ENCODE peak calls at places on chromosomes 12 and 14, in nine cellular contexts. A is tibial artery, K is type B pancreatic cell, C is WERI-Rb-1, F is B cell, T is MCF 10A, P is stomach, Z is colonic mucosa, W is dorsolateral prefrontal cortex. B is an unnamed sample.

GRCh38 chr14:76267322-76268012 is 108.5 kb upstream of the ESRRB start:
- DNase-seq in A (peak), K (no peak), C (no peak), F (no peak), T (no peak), P (peak), Z (peak), W (no peak), B (no peak)

GRCh38 chr12:129550353-129550752 is 353.5 kb downstream of the TMEM132D start:
- DNase-seq in A (no peak), K (no peak), C (no peak), F (no peak), T (peak), P (peak), Z (peak), W (no peak), B (no peak)

GRCh38 chr12:70267550-70267949 is 24.3 kb downstream of the CNOT2 start:
- DNase-seq in A (no peak), K (no peak), C (no peak), F (no peak), T (no peak), P (no peak), Z (peak), W (no peak), B (no peak)

GRCh38 chr14:105335735-105336476 is 21.4 kb downstream of the PACS2 start:
- DNase-seq in A (no peak), K (no peak), C (no peak), F (no peak), T (no peak), P (no peak), Z (no peak), W (no peak), B (no peak)

GRCh38 chr12:79086546-79086945 is 222.0 kb downstream of the SYT1 start:
- DNase-seq in A (no peak), K (no peak), C (no peak), F (no peak), T (no peak), P (no peak), Z (no peak), W (no peak), B (no peak)

GRCh38 chr12:3129301-3130052 is 52.3 kb downstream of the TSPAN9 start:
- DNase-seq in A (no peak), K (no peak), C (no peak), F (no peak), T (no peak), P (no peak), Z (no peak), W (no peak), B (no peak)

GRCh38 chr12:78406776-78407335 is 457.7 kb upstream of the SYT1 start:
- DNase-seq in A (no peak), K (no peak), C (no peak), F (no peak), T (no peak), P (no peak), Z (no peak), W (no peak), B (no peak)

GRCh38 chr14:63276016-63276415 is 42.7 kb downstream of the GPHB5 start:
- DNase-seq in A (no peak), K (no peak), C (no peak), F (no peak), T (no peak), P (no peak), Z (no peak), W (no peak), B (no peak)

GRCh38 chr12:110067531-110067930 is 19.2 kb upstream of the C12orf76 start:
- DNase-seq in A (no peak), K (no peak), C (no peak), F (no peak), T (no peak), P (no peak), Z (no peak), W (no peak), B (no peak)

GRCh38 chr12:114405449-114406271 is at the start of gene TBX5:
- DNase-seq in A (no peak), K (no peak), C (peak), F (no peak), T (no peak), P (no peak), Z (no peak), W (no peak), B (peak)

GRCh38 chr12:118446247-118446646 is 69.9 kb downstream of the SUDS3 start:
- DNase-seq in A (no peak), K (no peak), C (no peak), F (no peak), T (no peak), P (no peak), Z (no peak), W (no peak), B (no peak)
- TF ChIP-seq CTCF in A (no peak), K (no peak), C (peak), F (no peak), T (no peak), P (no peak), Z (no peak), W (no peak), B (no peak)

DNA sequence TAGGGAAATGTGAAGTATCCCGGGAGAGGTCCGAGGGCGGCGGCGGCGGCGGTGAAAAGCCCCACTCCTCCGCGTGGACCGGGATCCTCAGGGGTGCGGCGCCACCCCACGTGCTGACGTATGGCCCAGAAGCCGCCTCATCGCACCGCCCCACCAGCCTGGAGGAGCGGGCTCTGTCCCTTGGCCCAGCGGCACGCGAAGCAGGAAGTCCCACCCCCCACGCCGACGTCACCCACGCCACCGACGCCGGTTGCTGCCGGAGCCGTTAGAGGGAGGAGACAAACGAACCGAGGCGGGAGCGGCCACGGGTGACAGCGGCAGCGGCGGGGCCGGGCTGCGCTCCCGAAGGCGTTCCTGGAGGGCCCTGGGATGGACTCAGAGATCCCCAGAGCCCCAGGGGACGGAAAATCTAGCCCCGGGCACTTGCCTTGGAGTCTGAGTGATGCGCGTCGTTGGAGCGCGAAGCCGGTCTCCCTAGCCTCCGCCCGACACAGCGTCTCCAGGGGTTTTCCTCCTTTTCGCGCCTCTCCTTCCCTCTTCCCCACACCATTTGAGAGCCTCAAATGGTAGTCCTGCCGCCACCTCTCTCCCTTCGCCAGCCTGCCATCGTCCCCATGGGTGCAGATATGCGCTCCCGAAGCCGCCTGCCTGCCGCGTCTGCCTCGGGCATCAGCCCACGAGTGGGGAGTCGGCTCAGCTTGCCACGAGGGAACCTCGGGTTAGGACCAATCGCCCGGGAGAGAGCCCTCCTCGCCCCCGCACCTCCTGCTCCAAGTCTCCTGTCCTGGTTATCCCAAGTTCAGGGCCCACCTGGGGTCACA is at the start of gene CEP83:
- DNase-seq in A (peak), K (peak), C (peak), F (peak), T (peak), P (peak), Z (peak), W (peak), B (peak)
- TF ChIP-seq CTCF in A (no peak), K (no peak), C (no peak), F (no peak), T (no peak), P (no peak), Z (no peak), W (peak), B (no peak)

GRCh38 chr12:55847603-55848329 is 5.0 kb upstream of the MMP19 start:
- DNase-seq in A (peak), K (no peak), C (no peak), F (no peak), T (peak), P (peak), Z (peak), W (peak), B (no peak)

GRCh38 chr12:55845785-55846496 is 3.2 kb upstream of the MMP19 start:
- DNase-seq in A (no peak), K (no peak), C (no peak), F (no peak), T (no peak), P (no peak), Z (no peak), W (peak), B (no peak)

GRCh38 chr12:55843431-55843830 is 695 bp upstream of the MMP19 start:
- DNase-seq in A (no peak), K (no peak), C (no peak), F (no peak), T (no peak), P (no peak), Z (no peak), W (peak), B (no peak)

GRCh38 chr12:55847033-55847432 is 4.3 kb upstream of the MMP19 start:
- DNase-seq in A (peak), K (no peak), C (no peak), F (no peak), T (peak), P (no peak), Z (no peak), W (peak), B (no peak)

GRCh38 chr12:55845349-55845748 is 2.6 kb upstream of the MMP19 start:
- DNase-seq in A (no peak), K (no peak), C (no peak), F (no peak), T (no peak), P (no peak), Z (no peak), W (peak), B (no peak)
- TF ChIP-seq CTCF in A (no peak), K (no peak), C (no peak), F (no peak), T (no peak), P (no peak), Z (no peak), W (no peak), B (no peak)

DNA sequence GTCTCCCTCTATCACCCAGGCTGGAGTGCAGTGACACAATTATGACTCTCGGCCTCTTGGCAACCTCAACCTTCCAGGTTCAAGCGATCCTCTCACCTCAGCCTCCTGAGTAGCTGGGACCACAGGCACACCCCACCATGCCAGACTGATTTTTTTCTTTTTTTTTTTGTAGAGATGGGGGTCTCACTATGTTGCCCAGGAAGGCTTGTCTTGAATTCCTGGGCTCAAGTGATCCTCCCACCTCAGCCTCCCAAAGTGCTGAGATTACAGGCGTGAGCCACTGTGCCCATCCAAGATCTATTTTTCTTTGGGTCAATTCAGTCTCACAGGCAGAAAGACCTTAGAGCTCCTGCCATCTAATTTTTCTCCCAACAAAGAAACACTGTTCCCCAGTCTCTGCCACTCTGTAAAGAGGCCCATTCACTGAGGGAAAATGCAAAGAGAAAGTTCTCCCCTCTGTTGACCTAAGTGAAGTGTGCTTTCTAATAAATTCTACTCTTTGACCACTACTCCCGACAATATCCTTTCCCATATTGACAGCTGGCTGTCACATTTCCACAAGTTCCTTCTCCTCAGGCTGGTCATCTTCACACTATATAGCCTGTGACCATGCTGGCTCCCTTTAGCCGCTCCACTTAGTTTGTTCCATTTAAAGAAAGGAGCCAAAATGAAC is 23.3 kb downstream of the TMED8 start:
- DNase-seq in A (no peak), K (no peak), C (no peak), F (no peak), T (no peak), P (no peak), Z (no peak), W (no peak), B (no peak)
- TF ChIP-seq CTCF in A (no peak), K (no peak), C (no peak), F (no peak), T (no peak), P (no peak), Z (no peak), W (no peak), B (no peak)

DNA sequence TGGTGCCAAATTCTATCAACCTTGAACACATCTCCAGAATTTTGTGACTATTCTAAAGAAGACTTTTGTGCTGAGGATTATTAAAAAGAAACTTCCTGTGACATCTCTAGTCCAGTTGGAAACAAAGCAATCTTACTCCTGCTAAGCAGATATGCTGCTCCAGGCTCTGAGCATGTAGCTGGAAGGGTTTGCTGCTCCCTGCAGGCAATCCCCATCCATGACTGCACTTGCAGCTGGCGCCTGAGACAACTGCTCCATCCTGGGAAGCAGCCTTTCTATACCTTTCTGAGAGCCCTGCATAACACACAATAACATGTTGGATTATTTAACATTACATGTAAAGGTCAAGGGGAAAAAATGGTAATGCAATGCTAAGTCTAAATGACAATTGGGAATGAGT is 105.1 kb downstream of the NDUFA12 start:
- DNase-seq in A (no peak), K (no peak), C (no peak), F (no peak), T (peak), P (no peak), Z (no peak), W (no peak), B (peak)
- TF ChIP-seq CTCF in A (no peak), K (peak), C (peak), F (no peak), T (no peak), P (no peak), Z (no peak), W (no peak), B (peak)

GRCh38 chr12:6570264-6570887 is 2.3 kb upstream of the NOP2 start:
- DNase-seq in A (no peak), K (no peak), C (peak), F (peak), T (peak), P (peak), Z (peak), W (no peak), B (peak)
- TF ChIP-seq CTCF in A (no peak), K (peak), C (peak), F (peak), T (peak), P (no peak), Z (peak), W (peak), B (peak)

GRCh38 chr12:121346747-121347146 is 5.5 kb downstream of the ANAPC5 start:
- DNase-seq in A (no peak), K (no peak), C (no peak), F (no peak), T (no peak), P (no peak), Z (no peak), W (no peak), B (no peak)

GRCh38 chr12:121357331-121357730 is 5.1 kb upstream of the ANAPC5 start:
- DNase-seq in A (no peak), K (no peak), C (no peak), F (no peak), T (no peak), P (no peak), Z (no peak), W (no peak), B (no peak)

GRCh38 chr12:121356657-121357056 is 4.4 kb upstream of the ANAPC5 start:
- DNase-seq in A (no peak), K (no peak), C (no peak), F (no peak), T (no peak), P (no peak), Z (no peak), W (no peak), B (no peak)

GRCh38 chr12:121355818-121356217 is 3.6 kb upstream of the ANAPC5 start:
- DNase-seq in A (no peak), K (no peak), C (no peak), F (no peak), T (no peak), P (no peak), Z (no peak), W (no peak), B (no peak)

GRCh38 chr12:121352053-121353018 is at the start of gene ANAPC5:
- DNase-seq in A (peak), K (peak), C (peak), F (peak), T (peak), P (peak), Z (peak), W (peak), B (peak)
- TF ChIP-seq CTCF in A (no peak), K (no peak), C (no peak), F (no peak), T (no peak), P (no peak), Z (no peak), W (peak), B (no peak)

DNA sequence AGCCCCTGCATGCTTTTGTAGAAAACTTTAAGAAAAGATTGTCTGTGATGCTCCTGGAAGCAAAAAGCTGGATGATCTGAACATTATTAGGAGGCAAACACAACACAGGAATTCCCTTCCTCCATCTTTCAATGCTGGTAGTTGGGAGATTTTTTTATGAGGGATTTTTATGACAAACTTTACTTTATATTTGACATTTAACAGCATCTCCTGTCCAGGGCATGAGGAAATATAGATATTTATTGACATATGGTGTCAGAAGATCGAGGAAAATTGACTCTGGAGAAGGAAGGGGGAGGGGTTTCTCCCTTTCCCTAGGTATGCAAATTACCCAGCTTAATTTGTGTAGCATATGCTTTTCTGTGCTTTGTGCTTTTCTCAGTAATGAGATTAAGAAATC is 37.8 kb upstream of the CISTR start:
- DNase-seq in A (no peak), K (no peak), C (no peak), F (no peak), T (no peak), P (no peak), Z (no peak), W (no peak), B (no peak)
- TF ChIP-seq CTCF in A (no peak), K (no peak), C (no peak), F (no peak), T (no peak), P (no peak), Z (no peak), W (no peak), B (no peak)

DNA sequence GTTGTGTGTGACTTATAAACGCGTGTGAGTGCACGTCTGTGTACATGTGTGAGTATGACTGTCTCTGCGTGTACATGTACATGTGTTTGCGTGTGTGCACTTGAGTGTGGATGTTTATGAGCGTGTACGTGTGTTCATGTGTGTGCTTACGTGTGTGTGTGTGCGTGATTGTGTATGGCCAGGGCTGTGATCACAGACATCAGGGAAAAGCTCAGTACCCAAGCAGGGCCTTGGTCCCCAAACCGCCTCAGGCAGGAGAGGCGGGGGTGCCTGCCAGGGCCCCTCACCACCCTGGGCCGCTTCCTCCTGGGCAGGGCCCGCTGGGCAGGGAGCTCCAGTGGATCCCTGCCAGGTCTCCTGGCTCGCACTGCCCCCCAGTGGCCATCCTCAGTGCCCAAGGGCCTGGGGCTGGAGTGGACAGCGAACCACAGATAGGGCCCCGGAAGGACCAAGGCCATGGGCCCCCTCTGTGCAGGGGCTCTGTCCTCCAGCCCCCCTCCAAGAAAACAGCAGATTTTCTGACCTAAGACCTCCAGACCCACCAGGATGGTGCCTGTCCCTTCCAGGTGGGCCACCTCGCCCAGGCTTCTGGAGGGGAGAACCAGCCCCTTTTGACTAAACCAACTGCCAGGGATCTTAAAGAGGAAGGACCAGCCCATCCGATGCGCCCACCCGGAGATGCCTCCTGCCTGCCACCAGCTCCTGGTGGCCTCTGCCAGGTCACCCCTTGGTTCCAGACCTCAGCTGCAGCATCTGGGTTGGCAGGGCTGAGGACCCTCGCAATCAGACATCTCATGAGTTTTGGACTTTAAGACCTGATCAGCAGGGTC is 326.0 kb upstream of the DIO3 start:
- DNase-seq in A (peak), K (no peak), C (peak), F (peak), T (peak), P (peak), Z (peak), W (no peak), B (peak)
- TF ChIP-seq CTCF in A (peak), K (peak), C (peak), F (peak), T (peak), P (peak), Z (peak), W (peak), B (peak)

GRCh38 chr12:132461526-132461925 is 28.4 kb upstream of the FBRSL1 start:
- DNase-seq in A (no peak), K (no peak), C (no peak), F (no peak), T (no peak), P (no peak), Z (no peak), W (no peak), B (no peak)

GRCh38 chr12:132462778-132463177 is 27.2 kb upstream of the FBRSL1 start:
- DNase-seq in A (no peak), K (no peak), C (no peak), F (peak), T (no peak), P (no peak), Z (no peak), W (no peak), B (no peak)

GRCh38 chr12:132459270-132459669 is 30.7 kb upstream of the FBRSL1 start:
- DNase-seq in A (no peak), K (no peak), C (no peak), F (no peak), T (no peak), P (no peak), Z (no peak), W (no peak), B (no peak)

GRCh38 chr12:132458441-132459225 is 31.3 kb upstream of the FBRSL1 start:
- DNase-seq in A (no peak), K (no peak), C (no peak), F (no peak), T (no peak), P (no peak), Z (no peak), W (no peak), B (no peak)

DNA sequence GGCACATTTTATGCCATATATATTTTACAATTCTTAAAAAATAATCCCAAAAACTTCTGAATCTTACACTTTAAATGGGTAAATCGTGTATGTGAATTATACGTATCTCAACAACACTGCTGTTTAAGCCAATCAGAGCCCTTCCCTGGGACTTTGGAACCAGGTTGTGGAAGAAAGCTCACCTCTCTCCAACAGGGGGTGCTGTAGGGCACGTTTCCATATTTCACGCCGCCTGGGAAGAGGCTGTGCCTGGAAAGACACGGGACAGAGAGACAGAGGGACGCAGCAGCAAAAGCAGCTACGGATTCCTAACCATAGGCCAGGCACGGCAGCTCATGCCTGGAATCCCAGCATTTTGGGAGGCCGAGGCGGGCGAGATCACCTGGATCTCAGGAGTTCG is 29.4 kb upstream of the FBRSL1 start:
- DNase-seq in A (no peak), K (no peak), C (peak), F (no peak), T (peak), P (no peak), Z (peak), W (no peak), B (no peak)
- TF ChIP-seq CTCF in A (no peak), K (peak), C (peak), F (no peak), T (peak), P (no peak), Z (no peak), W (peak), B (peak)